ENCODE peak calls at places on chromosome 7, in ten cellular contexts. One of them, this sample, is unnamed.

GRCh38 chr7:26127411-26127810 is 24.6 kb upstream of the NFE2L3 start:
- DNase-seq in right atrium auricular region: no peak
- DNase-seq in astrocyte of the hippocampus: no peak
- DNase-seq in stimulated activated CD8-positive, alpha-beta memory T cell treated with anti-CD3 and anti-CD28 coated beads, Interleukin-7, amount 100 ng/mL, for 48 hours: no peak
- DNase-seq in G401: peak
- DNase-seq in fibroblast of mammary gland: no peak
- DNase-seq in GM04504: no peak
- DNase-seq in endothelial cell: no peak
- DNase-seq in activated CD4-positive, alpha-beta T cell treated with anti-CD3 and anti-CD28 coated beads, Interleukin-2, amount 10 ng/mL, durations not matched to agents 7 days and 5 days: no peak
- DNase-seq in stimulated activated naive CD4-positive, alpha-beta T cell: no peak
- DNase-seq in this sample: no peak

GRCh38 chr7:106053109-106053508 is 59.0 kb downstream of the SYPL1 start:
- DNase-seq in GM04504: no peak
- DNase-seq in stimulated activated CD8-positive, alpha-beta memory T cell treated with anti-CD3 and anti-CD28 coated beads, Interleukin-7, amount 100 ng/mL, for 48 hours: no peak
- DNase-seq in activated CD4-positive, alpha-beta T cell treated with anti-CD3 and anti-CD28 coated beads, Interleukin-2, amount 10 ng/mL, durations not matched to agents 7 days and 5 days: no peak
- DNase-seq in endothelial cell: no peak
- DNase-seq in stimulated activated naive CD4-positive, alpha-beta T cell: no peak
- DNase-seq in fibroblast of mammary gland: no peak
- DNase-seq in right atrium auricular region: no peak
- DNase-seq in astrocyte of the hippocampus: no peak
- DNase-seq in G401: no peak
- DNase-seq in this sample: no peak

GRCh38 chr7:111756687-111757178 is 194.4 kb upstream of the IMMP2L start:
- DNase-seq in right atrium auricular region: peak
- DNase-seq in endothelial cell: no peak
- DNase-seq in activated CD4-positive, alpha-beta T cell treated with anti-CD3 and anti-CD28 coated beads, Interleukin-2, amount 10 ng/mL, durations not matched to agents 7 days and 5 days: no peak
- DNase-seq in fibroblast of mammary gland: peak
- DNase-seq in GM04504: no peak
- DNase-seq in G401: peak
- DNase-seq in stimulated activated naive CD4-positive, alpha-beta T cell: no peak
- DNase-seq in astrocyte of the hippocampus: peak
- DNase-seq in stimulated activated CD8-positive, alpha-beta memory T cell treated with anti-CD3 and anti-CD28 coated beads, Interleukin-7, amount 100 ng/mL, for 48 hours: no peak
- DNase-seq in this sample: no peak

GRCh38 chr7:128703605-128704004 is 31.5 kb downstream of the GARIN1A start:
- DNase-seq in activated CD4-positive, alpha-beta T cell treated with anti-CD3 and anti-CD28 coated beads, Interleukin-2, amount 10 ng/mL, durations not matched to agents 7 days and 5 days: no peak
- DNase-seq in fibroblast of mammary gland: peak
- DNase-seq in endothelial cell: no peak
- DNase-seq in G401: no peak
- DNase-seq in GM04504: peak
- DNase-seq in stimulated activated naive CD4-positive, alpha-beta T cell: no peak
- DNase-seq in astrocyte of the hippocampus: no peak
- DNase-seq in right atrium auricular region: no peak
- DNase-seq in stimulated activated CD8-positive, alpha-beta memory T cell treated with anti-CD3 and anti-CD28 coated beads, Interleukin-7, amount 100 ng/mL, for 48 hours: no peak
- DNase-seq in this sample: no peak

GRCh38 chr7:50962962-50963374 is 180.3 kb upstream of the GRB10 start:
- DNase-seq in GM04504: peak
- DNase-seq in stimulated activated CD8-positive, alpha-beta memory T cell treated with anti-CD3 and anti-CD28 coated beads, Interleukin-7, amount 100 ng/mL, for 48 hours: no peak
- DNase-seq in right atrium auricular region: no peak
- DNase-seq in G401: no peak
- DNase-seq in activated CD4-positive, alpha-beta T cell treated with anti-CD3 and anti-CD28 coated beads, Interleukin-2, amount 10 ng/mL, durations not matched to agents 7 days and 5 days: no peak
- DNase-seq in stimulated activated naive CD4-positive, alpha-beta T cell: no peak
- DNase-seq in fibroblast of mammary gland: peak
- DNase-seq in endothelial cell: no peak
- DNase-seq in astrocyte of the hippocampus: peak
- DNase-seq in this sample: peak

GRCh38 chr7:25897261-25897782 is 254.7 kb upstream of the NFE2L3 start:
- DNase-seq in endothelial cell: no peak
- DNase-seq in GM04504: no peak
- DNase-seq in astrocyte of the hippocampus: no peak
- DNase-seq in right atrium auricular region: no peak
- DNase-seq in fibroblast of mammary gland: peak
- DNase-seq in G401: peak
- DNase-seq in stimulated activated CD8-positive, alpha-beta memory T cell treated with anti-CD3 and anti-CD28 coated beads, Interleukin-7, amount 100 ng/mL, for 48 hours: no peak
- DNase-seq in stimulated activated naive CD4-positive, alpha-beta T cell: no peak
- DNase-seq in activated CD4-positive, alpha-beta T cell treated with anti-CD3 and anti-CD28 coated beads, Interleukin-2, amount 10 ng/mL, durations not matched to agents 7 days and 5 days: no peak
- DNase-seq in this sample: no peak

GRCh38 chr7:152666078-152666477 is 9.9 kb downstream of the XRCC2 start:
- DNase-seq in fibroblast of mammary gland: no peak
- DNase-seq in activated CD4-positive, alpha-beta T cell treated with anti-CD3 and anti-CD28 coated beads, Interleukin-2, amount 10 ng/mL, durations not matched to agents 7 days and 5 days: no peak
- DNase-seq in endothelial cell: no peak
- DNase-seq in G401: no peak
- DNase-seq in astrocyte of the hippocampus: no peak
- DNase-seq in stimulated activated naive CD4-positive, alpha-beta T cell: no peak
- DNase-seq in right atrium auricular region: no peak
- DNase-seq in GM04504: no peak
- DNase-seq in stimulated activated CD8-positive, alpha-beta memory T cell treated with anti-CD3 and anti-CD28 coated beads, Interleukin-7, amount 100 ng/mL, for 48 hours: no peak
- DNase-seq in this sample: no peak

GRCh38 chr7:116128139-116128538 is 82.2 kb upstream of the TES start:
- DNase-seq in stimulated activated CD8-positive, alpha-beta memory T cell treated with anti-CD3 and anti-CD28 coated beads, Interleukin-7, amount 100 ng/mL, for 48 hours: no peak
- DNase-seq in activated CD4-positive, alpha-beta T cell treated with anti-CD3 and anti-CD28 coated beads, Interleukin-2, amount 10 ng/mL, durations not matched to agents 7 days and 5 days: no peak
- DNase-seq in GM04504: no peak
- DNase-seq in endothelial cell: no peak
- DNase-seq in astrocyte of the hippocampus: no peak
- DNase-seq in stimulated activated naive CD4-positive, alpha-beta T cell: no peak
- DNase-seq in right atrium auricular region: no peak
- DNase-seq in G401: no peak
- DNase-seq in fibroblast of mammary gland: no peak
- DNase-seq in this sample: no peak

GRCh38 chr7:150990416-150991186 is at the start of gene NOS3:
- DNase-seq in endothelial cell: no peak
- DNase-seq in G401: no peak
- DNase-seq in astrocyte of the hippocampus: no peak
- DNase-seq in stimulated activated naive CD4-positive, alpha-beta T cell: no peak
- DNase-seq in GM04504: no peak
- DNase-seq in stimulated activated CD8-positive, alpha-beta memory T cell treated with anti-CD3 and anti-CD28 coated beads, Interleukin-7, amount 100 ng/mL, for 48 hours: no peak
- DNase-seq in right atrium auricular region: no peak
- DNase-seq in fibroblast of mammary gland: no peak
- DNase-seq in activated CD4-positive, alpha-beta T cell treated with anti-CD3 and anti-CD28 coated beads, Interleukin-2, amount 10 ng/mL, durations not matched to agents 7 days and 5 days: no peak
- DNase-seq in this sample: no peak

GRCh38 chr7:77702451-77703219 is 6.4 kb downstream of the RSBN1L start:
- DNase-seq in endothelial cell: no peak
- DNase-seq in astrocyte of the hippocampus: no peak
- DNase-seq in activated CD4-positive, alpha-beta T cell treated with anti-CD3 and anti-CD28 coated beads, Interleukin-2, amount 10 ng/mL, durations not matched to agents 7 days and 5 days: no peak
- DNase-seq in G401: no peak
- DNase-seq in stimulated activated naive CD4-positive, alpha-beta T cell: no peak
- DNase-seq in GM04504: no peak
- DNase-seq in fibroblast of mammary gland: no peak
- DNase-seq in right atrium auricular region: no peak
- DNase-seq in stimulated activated CD8-positive, alpha-beta memory T cell treated with anti-CD3 and anti-CD28 coated beads, Interleukin-7, amount 100 ng/mL, for 48 hours: no peak
- DNase-seq in this sample: no peak

GRCh38 chr7:157857578-157858075 is 520.8 kb downstream of the DNAJB6 start:
- DNase-seq in G401: no peak
- DNase-seq in endothelial cell: no peak
- DNase-seq in stimulated activated CD8-positive, alpha-beta memory T cell treated with anti-CD3 and anti-CD28 coated beads, Interleukin-7, amount 100 ng/mL, for 48 hours: no peak
- DNase-seq in GM04504: no peak
- DNase-seq in astrocyte of the hippocampus: no peak
- DNase-seq in fibroblast of mammary gland: peak
- DNase-seq in right atrium auricular region: no peak
- DNase-seq in stimulated activated naive CD4-positive, alpha-beta T cell: no peak
- DNase-seq in activated CD4-positive, alpha-beta T cell treated with anti-CD3 and anti-CD28 coated beads, Interleukin-2, amount 10 ng/mL, durations not matched to agents 7 days and 5 days: no peak
- DNase-seq in this sample: no peak

GRCh38 chr7:104981671-104982036 is 32.4 kb upstream of the KMT2E start:
- DNase-seq in astrocyte of the hippocampus: no peak
- DNase-seq in stimulated activated CD8-positive, alpha-beta memory T cell treated with anti-CD3 and anti-CD28 coated beads, Interleukin-7, amount 100 ng/mL, for 48 hours: no peak
- DNase-seq in fibroblast of mammary gland: no peak
- DNase-seq in stimulated activated naive CD4-positive, alpha-beta T cell: no peak
- DNase-seq in right atrium auricular region: no peak
- DNase-seq in activated CD4-positive, alpha-beta T cell treated with anti-CD3 and anti-CD28 coated beads, Interleukin-2, amount 10 ng/mL, durations not matched to agents 7 days and 5 days: no peak
- DNase-seq in GM04504: no peak
- DNase-seq in endothelial cell: no peak
- DNase-seq in G401: no peak
- DNase-seq in this sample: no peak